ENCODE peak calls at places on chromosomes 11 and 22, in ten cellular contexts. O, X, B, G, U, R, M, Z, Y and H are unnamed samples.

GRCh38 chr11:119085523-119085878 is 820 bp downstream of the HMBS start:
- DNase-seq in O (no peak), X (no peak), B (no peak), G (no peak), U (no peak), R (no peak), M (peak; percentile 45), Z (no peak), Y (no peak), H (no peak)

GRCh38 chr11:1123970-1124369 is 33.8 kb upstream of the MUC5AC start:
- DNase-seq in O (no peak), X (peak; percentile 2), B (peak; percentile 24), G (no peak), U (no peak), R (no peak), M (no peak), Z (no peak), Y (no peak), H (no peak)

GRCh38 chr11:6650104-6650503 is 5.5 kb downstream of the DCHS1 start:
- DNase-seq in O (no peak), X (no peak), B (no peak), G (no peak), U (no peak), R (no peak), M (no peak), Z (no peak), Y (no peak), H (no peak)

GRCh38 chr11:107577312-107577711 is 11.8 kb upstream of the ALKBH8 start:
- DNase-seq in O (no peak), X (no peak), B (no peak), G (no peak), U (no peak), R (no peak), M (no peak), Z (no peak), Y (no peak), H (no peak)

GRCh38 chr11:76835928-76836612 is 24.6 kb upstream of the ACER3 start:
- DNase-seq in O (no peak), X (no peak), B (no peak), G (peak; percentile 70), U (no peak), R (peak; percentile 16), M (no peak), Z (no peak), Y (peak; percentile 33), H (no peak)

GRCh38 chr22:32396746-32397145 is 15.3 kb downstream of the RTCB start:
- DNase-seq in O (no peak), X (no peak), B (no peak), G (no peak), U (no peak), R (no peak), M (no peak), Z (no peak), Y (no peak), H (no peak)

GRCh38 chr11:60891103-60891741 is 15.2 kb downstream of the PRPF19 start:
- DNase-seq in O (no peak), X (no peak), B (no peak), G (no peak), U (no peak), R (no peak), M (no peak), Z (no peak), Y (no peak), H (peak; percentile 33)

GRCh38 chr11:69870772-69871171 is 51.6 kb upstream of the FGF3 start:
- DNase-seq in O (no peak), X (no peak), B (no peak), G (no peak), U (no peak), R (no peak), M (no peak), Z (no peak), Y (no peak), H (no peak)

GRCh38 chr11:844693-845644 is 2.3 kb downstream of the TSPAN4 start:
- DNase-seq in O (no peak), X (no peak), B (no peak), G (no peak), U (peak; percentile 84), R (no peak), M (no peak), Z (no peak), Y (peak; percentile 92), H (peak; percentile 96)

GRCh38 chr22:18947905-18948304 is 11.8 kb upstream of the PRODH start:
- DNase-seq in O (no peak), X (no peak), B (no peak), G (no peak), U (no peak), R (no peak), M (no peak), Z (no peak), Y (no peak), H (peak; percentile 52)